ENCODE peak calls at places on chromosomes 2 and 18, in four cellular contexts. O is BJ, T is tibial nerve, C is prostate gland. X is an unnamed sample. For H3K27me3 and H3K36me3, the result is how much of the 10 kb centered on the place peaks cover.

GRCh38 chr18:29157057-29157780 is 980.3 kb upstream of the CDH2 start:
- DNase-seq in O (no peak), T (no peak), C (no peak), X (no peak)

GRCh38 chr2:85400541-85400940 is 9.6 kb downstream of the CAPG start:
- DNase-seq in O (no peak), T (no peak), C (no peak), X (no peak)

GRCh38 chr2:222310747-222311320 is 12.0 kb upstream of the PAX3 start:
- DNase-seq in O (no peak), T (no peak), C (no peak), X (no peak)

GRCh38 chr18:45384137-45384998 is 230.9 kb upstream of the SLC14A2 start:
- DNase-seq in O (no peak), T (peak), C (peak), X (peak)

GRCh38 chr2:150088538-150088937 is 398.9 kb downstream of the RND3 start:
- DNase-seq in O (no peak), T (no peak), C (no peak), X (no peak)

GRCh38 chr18:73199151-73199550 is 331.4 kb upstream of the NETO1 start:
- DNase-seq in O (peak), T (no peak), C (no peak), X (no peak)

GRCh38 chr2:73987109-73987947 is 2.6 kb downstream of the TET3 start:
- DNase-seq in O (no peak), T (no peak), C (peak), X (peak)

GRCh38 chr2:36059684-36060083 is 295.9 kb upstream of the CRIM1 start:
- DNase-seq in O (no peak), T (no peak), C (no peak), X (no peak)

GRCh38 chr2:140892911-140893637 is 1237.7 kb downstream of the LRP1B start:
- DNase-seq in O (no peak), T (no peak), C (no peak), X (no peak)

GRCh38 chr2:8682719-8683667 is 1.1 kb downstream of the ID2 start:
- DNase-seq in O (no peak), T (peak), C (peak), X (peak)

GRCh38 chr2:140416577-140416976 is 1636.4 kb upstream of the NXPH2 start:
- DNase-seq in O (no peak), T (no peak), C (no peak), X (no peak)

GRCh38 chr18:11577271-11578112 is 31.9 kb upstream of the SLC35G4 start:
- DNase-seq in O (no peak), T (no peak), C (no peak), X (no peak)

GRCh38 chr2:241602720-241603119 is 34.2 kb downstream of the THAP4 start:
- DNase-seq in O (no peak), T (no peak), C (no peak), X (no peak)

GRCh38 chr2:190664240-190664639 is 15.4 kb downstream of the NAB1 start:
- DNase-seq in O (no peak), T (no peak), C (no peak), X (no peak)

GRCh38 chr2:24708537-24709152 is 84.5 kb downstream of the PTRHD1 start:
- DNase-seq in O (no peak), T (no peak), C (no peak), X (no peak)

GRCh38 chr18:62953663-62954062 is 238.3 kb downstream of the PHLPP1 start:
- DNase-seq in O (no peak), T (no peak), C (no peak), X (no peak)

GRCh38 chr2:239951825-239952224 is 73.3 kb downstream of the NDUFA10 start:
- DNase-seq in O (no peak), T (no peak), C (no peak), X (no peak)

GRCh38 chr2:238425979-238426567 is 654 bp upstream of the ASB1 start:
- DNase-seq in O (no peak), T (no peak), C (no peak), X (peak)

GRCh38 chr2:205041472-205042130 is 496.3 kb downstream of the PARD3B start:
- DNase-seq in O (no peak), T (no peak), C (no peak), X (no peak)

GRCh38 chr2:109694190-109694589 is 80.0 kb downstream of the SOWAHC start:
- DNase-seq in O (no peak), T (no peak), C (peak), X (peak)

GRCh38 chr18:74316257-74317180 is 880 bp downstream of the C18orf63 start:
- DNase-seq in O (peak), T (no peak), C (no peak), X (no peak)

GRCh38 chr18:76764296-76764901 is 58.0 kb upstream of the ZNF236 start:
- DNase-seq in O (no peak), T (no peak), C (no peak), X (no peak)

GRCh38 chr2:2840101-2840531 is 509.0 kb upstream of the MYT1L start:
- DNase-seq in O (no peak), T (no peak), C (no peak), X (peak)

GRCh38 chr2:3587021-3587420 is 7.9 kb upstream of the COLEC11 start:
- DNase-seq in O (no peak), T (no peak), C (no peak), X (no peak)

GRCh38 chr2:203875471-203875870 is 7.9 kb downstream of the CTLA4 start:
- DNase-seq in O (no peak), T (no peak), C (no peak), X (no peak)

GRCh38 chr18:23259701-23260661 is 124.7 kb downstream of the CABLES1 start:
- DNase-seq in O (peak), T (peak), C (peak), X (peak)

GRCh38 chr2:202815548-202816420 is 55.8 kb downstream of the ICA1L start:
- DNase-seq in O (no peak), T (peak), C (no peak), X (peak)

GRCh38 chr2:190065839-190066238 is 3.3 kb upstream of the MSTN start:
- DNase-seq in O (no peak), T (no peak), C (no peak), X (no peak)

GRCh38 chr2:176821350-176821749 is 391.2 kb upstream of the HNRNPA3 start:
- DNase-seq in O (no peak), T (no peak), C (no peak), X (no peak)

GRCh38 chr2:16281451-16282330 is 341.3 kb downstream of the MYCN start:
- DNase-seq in O (no peak), T (peak), C (peak), X (peak)

GRCh38 chr18:12884521-12885323 is 685 bp upstream of the PTPN2 start:
- DNase-seq in O (no peak), T (no peak), C (no peak), X (no peak)

GRCh38 chr2:101479810-101480209 is 4.9 kb upstream of the RFX8 start:
- DNase-seq in O (no peak), T (no peak), C (no peak), X (no peak)

GRCh38 chr2:218255441-218255840 is 5.4 kb upstream of the GPBAR1 start:
- DNase-seq in O (no peak), T (no peak), C (no peak), X (no peak)

GRCh38 chr2:45166229-45166890 is 157.1 kb upstream of the SIX2 start:
- DNase-seq in O (no peak), T (no peak), C (no peak), X (no peak)
- H3K27me3 ChIP-seq in O (under half), T (half or more), C (under half), X (under half)

DNA sequence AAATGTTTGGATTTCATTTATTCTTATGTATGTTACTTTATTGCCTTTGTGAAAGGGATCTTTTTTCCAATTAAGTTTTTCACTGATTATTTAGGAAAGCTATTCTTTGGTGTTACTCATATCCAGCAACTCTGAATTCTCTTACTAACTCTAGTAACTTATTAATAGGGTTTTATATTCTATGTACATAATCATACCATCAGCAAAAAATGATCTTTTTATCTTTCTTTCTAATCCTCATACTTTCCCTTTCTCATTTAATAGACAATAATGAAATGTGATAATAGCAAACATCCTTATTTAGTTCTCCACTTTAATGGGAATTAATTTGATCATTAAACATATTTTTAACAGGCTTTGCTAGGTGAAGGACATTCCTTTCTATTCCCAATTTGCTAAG is 12.3 kb upstream of the CDKL4 start:
- DNase-seq in O (no peak), T (no peak), C (no peak), X (no peak)
- H3K36me3 ChIP-seq in O (under half), T (under half), C (under half), X (under half)

GRCh38 chr2:45024600-45025291 is 15.5 kb upstream of the SIX2 start:
- DNase-seq in O (peak), T (no peak), C (no peak), X (peak)
- H3K27me3 ChIP-seq in O (under half), T (under half), C (under half), X (under half)

GRCh38 chr2:182950546-182950945 is 84.1 kb upstream of the FRZB start:
- DNase-seq in O (no peak), T (no peak), C (no peak), X (no peak)

GRCh38 chr2:182954789-182955188 is 83.5 kb downstream of the NCKAP1 start:
- DNase-seq in O (no peak), T (no peak), C (no peak), X (no peak)

GRCh38 chr2:182951948-182952663 is 85.7 kb upstream of the FRZB start:
- DNase-seq in O (no peak), T (no peak), C (no peak), X (no peak)

GRCh38 chr2:182949572-182950189 is 83.2 kb upstream of the FRZB start:
- DNase-seq in O (no peak), T (no peak), C (no peak), X (no peak)

DNA sequence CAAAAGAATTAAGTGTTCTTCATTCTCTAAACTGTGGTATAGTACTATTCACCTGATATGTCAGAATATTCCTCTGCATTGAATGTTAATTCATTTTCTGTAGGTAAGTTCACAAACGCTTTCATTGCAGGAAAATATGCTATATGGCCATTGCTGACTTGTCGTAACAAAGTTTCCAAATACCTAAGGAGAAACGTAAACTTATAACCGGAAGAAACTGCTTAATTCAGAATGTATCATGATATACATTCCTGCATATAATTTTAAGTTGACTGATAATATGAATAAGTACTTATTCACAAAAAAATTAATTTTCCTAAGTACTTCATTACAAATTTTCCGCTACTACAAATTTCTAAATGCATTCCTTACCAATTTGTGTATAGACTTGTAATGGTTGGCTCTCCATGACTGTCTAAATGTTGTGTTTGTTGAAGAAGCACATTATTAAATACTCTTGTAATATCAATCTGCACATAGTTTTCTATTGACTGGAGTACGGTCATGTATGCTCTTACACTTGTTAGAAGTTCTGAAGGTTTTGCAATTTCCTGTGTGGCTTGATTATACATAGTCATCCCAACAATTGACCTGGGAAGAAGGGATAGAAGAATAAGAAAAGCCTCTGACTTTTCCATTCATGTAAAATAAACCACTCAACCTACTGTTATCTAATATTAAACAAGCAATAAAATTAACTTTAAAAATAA is 85.4 kb downstream of the NCKAP1 start:
- DNase-seq in O (no peak), T (no peak), C (no peak), X (no peak)
- H3K36me3 ChIP-seq in O (under half), T (under half), C (under half), X (under half)

GRCh38 chr18:79567481-79568147 is 112.0 kb upstream of the CTDP1 start:
- DNase-seq in O (peak), T (no peak), C (peak), X (no peak)
- H3K27me3 ChIP-seq in O (under half), T (under half), C (under half), X (under half)

GRCh38 chr2:68134120-68134519 is 23.6 kb upstream of the PNO1 start:
- DNase-seq in O (no peak), T (no peak), C (no peak), X (no peak)

GRCh38 chr2:68134554-68134953 is 23.1 kb upstream of the PNO1 start:
- DNase-seq in O (no peak), T (no peak), C (no peak), X (no peak)

DNA sequence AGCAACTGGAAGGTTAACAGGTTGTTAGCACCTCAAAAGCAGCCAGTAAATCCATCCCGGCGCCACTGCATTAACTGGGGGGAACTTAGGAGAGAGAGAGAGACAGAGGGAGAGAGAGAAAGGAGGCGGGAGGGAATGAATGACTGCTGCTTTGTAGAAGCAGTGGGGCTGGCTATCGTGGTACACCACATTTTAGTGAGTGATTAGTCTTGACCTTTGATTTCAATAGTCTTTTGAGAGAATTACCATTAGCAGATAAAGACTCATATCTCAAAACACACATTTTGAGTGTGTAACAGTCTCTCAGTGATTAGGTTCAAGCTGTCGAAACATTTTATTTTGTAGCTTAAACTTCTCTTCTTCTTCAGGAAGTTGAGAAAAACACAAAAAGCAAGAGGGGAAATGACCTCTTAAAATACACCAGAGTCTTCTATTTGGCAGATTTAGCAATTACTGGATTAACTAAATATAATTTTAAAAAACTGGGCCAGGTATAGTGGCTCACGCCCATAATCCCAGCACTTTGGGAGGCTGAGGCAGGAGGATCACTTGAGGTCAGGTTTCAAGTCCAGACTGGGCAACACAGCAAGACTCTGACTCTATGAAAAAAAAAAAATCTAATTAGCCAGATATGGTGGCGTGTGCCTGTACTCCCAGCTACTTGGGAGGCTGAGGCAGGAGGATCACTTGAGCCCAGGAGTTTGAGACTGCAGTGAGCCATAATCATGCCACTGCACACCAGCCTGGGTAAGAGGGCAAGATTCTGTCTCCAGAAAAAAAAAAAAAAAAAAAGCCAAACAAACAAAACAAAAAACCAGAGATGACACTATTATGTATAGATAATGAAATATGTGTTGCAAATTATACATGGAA is 22.0 kb upstream of the PNO1 start:
- DNase-seq in O (no peak), T (no peak), C (no peak), X (no peak)
- H3K36me3 ChIP-seq in O (under half), T (under half), C (under half), X (under half)

DNA sequence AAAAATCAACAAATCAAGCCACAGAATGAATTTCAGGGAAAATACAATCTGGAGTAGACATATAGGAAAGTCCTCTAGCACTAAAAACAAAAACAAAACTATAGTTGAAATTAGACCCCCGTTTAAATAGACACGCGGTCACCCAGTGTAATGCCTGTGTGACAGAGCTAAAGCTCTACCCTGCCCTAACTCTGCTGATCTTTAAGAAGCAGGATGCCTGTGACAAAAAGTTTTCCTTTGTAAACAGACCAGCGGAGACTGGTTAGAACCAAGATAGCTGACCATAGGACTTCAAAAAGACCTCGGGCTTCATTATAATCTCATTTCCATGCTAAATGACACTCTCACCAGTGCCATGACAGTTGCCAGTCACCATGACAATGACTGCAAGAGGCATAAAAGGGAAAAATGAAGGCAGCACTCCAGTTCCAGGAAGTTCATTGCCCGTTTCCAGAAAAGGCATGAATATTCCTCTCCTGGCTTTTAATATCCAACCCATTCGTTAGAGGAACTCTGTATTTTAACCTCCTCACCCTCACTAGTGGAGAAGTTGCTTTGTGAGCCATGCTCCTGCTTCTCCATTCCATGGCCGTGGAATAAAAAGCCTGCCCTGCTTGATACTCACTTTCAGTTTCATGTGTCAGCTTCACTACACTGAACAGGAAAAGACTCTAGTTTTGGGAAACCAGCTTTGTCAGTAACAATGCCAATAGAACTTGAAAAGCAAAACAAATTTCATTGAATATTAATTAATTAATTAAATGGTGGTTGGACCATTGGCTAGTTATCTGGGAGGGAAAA is 157.1 kb upstream of the COPS8 start:
- DNase-seq in O (no peak), T (no peak), C (no peak), X (peak)
- H3K27me3 ChIP-seq in O (under half), T (under half), C (under half), X (under half)

DNA sequence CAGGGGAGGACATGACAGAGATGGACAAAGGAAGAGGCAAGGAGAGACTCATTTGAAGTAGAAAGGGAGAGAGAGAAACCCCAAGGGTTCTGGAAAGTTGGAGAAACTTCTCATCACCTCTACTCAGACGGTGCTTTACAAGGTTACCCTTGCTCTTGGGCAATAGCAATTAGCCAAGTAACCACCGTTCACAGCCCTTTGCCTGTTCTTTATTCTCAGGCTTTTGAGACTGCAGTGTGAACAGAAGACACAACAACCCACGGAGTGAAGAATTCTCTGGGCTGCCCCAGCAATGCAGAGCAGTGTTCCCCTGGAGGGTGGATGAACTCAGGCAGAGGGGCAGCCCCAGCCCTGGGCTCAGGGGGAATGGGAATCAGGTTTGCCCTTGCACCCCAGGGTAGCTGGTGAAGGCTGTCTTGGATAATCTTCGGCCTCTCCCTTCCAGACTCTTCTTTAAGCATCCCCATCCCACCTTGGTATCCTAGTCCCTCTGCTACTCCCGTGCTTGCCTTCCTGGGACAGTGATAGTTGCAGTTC is 69.1 kb downstream of the MCFD2 start:
- DNase-seq in O (no peak), T (no peak), C (no peak), X (no peak)
- H3K36me3 ChIP-seq in O (under half), T (under half), C (under half), X (under half)

GRCh38 chr2:41129988-41130387 is 678.1 kb upstream of the SLC8A1 start:
- DNase-seq in O (no peak), T (no peak), C (no peak), X (no peak)
- H3K27me3 ChIP-seq in O (under half), T (under half), C (under half), X (under half)

GRCh38 chr2:70988151-70988550 is 6.5 kb downstream of the TEX261 start:
- DNase-seq in O (no peak), T (no peak), C (no peak), X (no peak)
- H3K36me3 ChIP-seq in O (under half), T (under half), C (under half), X (under half)

X was measured in thyroid gland.